ENCODE peak calls at places on chromosomes 2 and 18, in nine cellular contexts. One of them, this sample, is unnamed.

GRCh38 chr2:88669371-88670214 is 21.9 kb upstream of the RPIA start:
- DNase-seq in lower leg skin: no peak
- DNase-seq in transverse colon: peak
- DNase-seq in ovary: no peak
- DNase-seq in breast epithelium: no peak
- DNase-seq in GM12891: no peak
- DNase-seq in adrenal gland: peak
- DNase-seq in A549: peak
- DNase-seq in Peyer's patch: no peak
- DNase-seq in this sample: no peak

GRCh38 chr2:66555511-66556324 is 120.8 kb downstream of the MEIS1 start:
- DNase-seq in lower leg skin: no peak
- DNase-seq in transverse colon: no peak
- DNase-seq in A549: no peak
- DNase-seq in Peyer's patch: no peak
- DNase-seq in breast epithelium: no peak
- DNase-seq in GM12891: no peak
- DNase-seq in adrenal gland: no peak
- DNase-seq in ovary: peak
- DNase-seq in this sample: no peak

GRCh38 chr2:129913695-129914495 is 65.6 kb upstream of the RAB6C start:
- DNase-seq in lower leg skin: no peak
- DNase-seq in GM12891: no peak
- DNase-seq in ovary: no peak
- DNase-seq in A549: no peak
- DNase-seq in adrenal gland: peak
- DNase-seq in Peyer's patch: no peak
- DNase-seq in breast epithelium: no peak
- DNase-seq in transverse colon: no peak
- DNase-seq in this sample: no peak

GRCh38 chr18:62928316-62928715 is 213.0 kb downstream of the PHLPP1 start:
- DNase-seq in A549: no peak
- DNase-seq in adrenal gland: no peak
- DNase-seq in lower leg skin: no peak
- DNase-seq in breast epithelium: no peak
- DNase-seq in ovary: no peak
- DNase-seq in transverse colon: no peak
- DNase-seq in Peyer's patch: no peak
- DNase-seq in GM12891: no peak
- DNase-seq in this sample: no peak

GRCh38 chr2:5981241-5982055 is 289.3 kb downstream of the SOX11 start:
- DNase-seq in GM12891: peak
- DNase-seq in Peyer's patch: no peak
- DNase-seq in breast epithelium: no peak
- DNase-seq in adrenal gland: no peak
- DNase-seq in A549: no peak
- DNase-seq in lower leg skin: no peak
- DNase-seq in ovary: no peak
- DNase-seq in transverse colon: no peak
- DNase-seq in this sample: no peak

GRCh38 chr2:62653582-62654422 is 51.7 kb upstream of the EHBP1 start:
- DNase-seq in breast epithelium: no peak
- DNase-seq in Peyer's patch: no peak
- DNase-seq in GM12891: no peak
- DNase-seq in A549: peak
- DNase-seq in lower leg skin: no peak
- DNase-seq in adrenal gland: no peak
- DNase-seq in transverse colon: no peak
- DNase-seq in ovary: no peak
- DNase-seq in this sample: no peak

GRCh38 chr2:156908825-156909224 is 348.7 kb upstream of the GALNT5 start:
- DNase-seq in ovary: no peak
- DNase-seq in A549: no peak
- DNase-seq in breast epithelium: no peak
- DNase-seq in lower leg skin: no peak
- DNase-seq in adrenal gland: no peak
- DNase-seq in transverse colon: no peak
- DNase-seq in Peyer's patch: no peak
- DNase-seq in GM12891: no peak
- DNase-seq in this sample: peak

GRCh38 chr18:47215554-47216138 is 35.8 kb downstream of the SKOR2 start:
- DNase-seq in Peyer's patch: no peak
- DNase-seq in breast epithelium: no peak
- DNase-seq in lower leg skin: peak
- DNase-seq in GM12891: peak
- DNase-seq in ovary: no peak
- DNase-seq in transverse colon: no peak
- DNase-seq in A549: peak
- DNase-seq in adrenal gland: peak
- DNase-seq in this sample: peak

GRCh38 chr2:177902395-177903160 is 170.0 kb downstream of the PDE11A start:
- DNase-seq in ovary: no peak
- DNase-seq in A549: no peak
- DNase-seq in GM12891: no peak
- DNase-seq in adrenal gland: no peak
- DNase-seq in Peyer's patch: no peak
- DNase-seq in lower leg skin: no peak
- DNase-seq in transverse colon: no peak
- DNase-seq in breast epithelium: no peak
- DNase-seq in this sample: no peak

GRCh38 chr2:96260404-96261260 is 5.2 kb downstream of the TMEM127 start:
- DNase-seq in lower leg skin: peak
- DNase-seq in breast epithelium: peak
- DNase-seq in GM12891: no peak
- DNase-seq in Peyer's patch: peak
- DNase-seq in A549: peak
- DNase-seq in transverse colon: peak
- DNase-seq in ovary: peak
- DNase-seq in adrenal gland: peak
- DNase-seq in this sample: peak

DNA sequence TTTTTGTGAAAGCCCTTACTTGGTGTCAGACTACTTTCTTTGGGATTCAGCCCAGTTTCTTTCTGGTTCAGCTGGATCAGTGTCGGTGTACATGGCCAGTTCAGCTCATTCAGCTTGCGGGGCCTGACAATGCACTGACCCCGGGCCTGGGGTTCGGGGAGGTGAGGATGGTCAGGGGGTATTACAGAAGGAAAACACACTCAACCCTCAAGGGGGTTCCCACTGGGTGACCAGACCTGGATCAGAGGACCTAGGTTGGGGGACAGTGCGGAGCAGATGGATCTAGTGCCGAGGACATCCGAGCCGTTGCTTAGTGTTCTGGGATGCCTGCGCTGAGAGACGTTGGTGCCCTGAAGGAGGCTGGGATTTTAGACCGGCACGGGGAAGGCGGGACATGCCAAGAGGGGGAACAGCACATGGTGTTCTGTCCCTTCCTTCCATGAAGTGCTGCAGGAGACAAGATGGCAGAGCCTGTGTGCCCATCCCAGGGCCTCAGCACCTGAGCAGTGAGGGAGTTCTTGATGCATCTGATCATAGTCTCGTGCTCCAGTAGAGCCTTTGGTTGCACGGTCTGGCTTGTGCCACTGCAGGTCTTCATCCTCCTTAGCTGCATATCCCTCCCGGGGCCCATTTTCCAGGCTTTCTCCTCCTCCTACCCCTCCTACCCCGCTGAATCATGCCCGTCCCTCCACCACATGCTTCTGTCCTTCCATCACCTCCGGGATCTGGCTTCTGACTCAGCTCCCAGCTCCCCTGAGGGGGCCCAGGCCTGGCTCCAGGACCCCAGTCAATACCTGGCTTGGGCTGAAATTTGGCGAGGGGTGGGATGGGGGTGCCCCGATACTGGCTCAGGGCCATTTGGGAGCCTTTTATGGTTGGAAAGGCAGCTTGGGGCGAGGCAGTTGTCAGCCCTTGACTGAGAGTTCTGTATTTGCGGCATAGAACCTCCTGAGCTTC is 18.0 kb downstream of the SPEG start:
- DNase-seq in lower leg skin: no peak
- DNase-seq in Peyer's patch: no peak
- DNase-seq in ovary: peak
- DNase-seq in A549: no peak
- DNase-seq in GM12891: no peak
- DNase-seq in breast epithelium: peak
- DNase-seq in adrenal gland: no peak
- DNase-seq in transverse colon: peak
- DNase-seq in this sample: peak
- TF ChIP-seq POLR2A in lower leg skin: no peak
- TF ChIP-seq POLR2A in Peyer's patch: no peak
- TF ChIP-seq POLR2A in ovary: no peak
- TF ChIP-seq POLR2A in A549: no peak
- TF ChIP-seq POLR2A in GM12891: no peak
- TF ChIP-seq POLR2A in breast epithelium: no peak
- TF ChIP-seq POLR2A in adrenal gland: no peak
- TF ChIP-seq POLR2A in transverse colon: peak
- TF ChIP-seq POLR2A in this sample: no peak

GRCh38 chr2:162073776-162074578 is at the start of gene DPP4:
- DNase-seq in GM12891: peak
- DNase-seq in ovary: no peak
- DNase-seq in adrenal gland: peak
- DNase-seq in A549: peak
- DNase-seq in transverse colon: peak
- DNase-seq in lower leg skin: no peak
- DNase-seq in Peyer's patch: peak
- DNase-seq in breast epithelium: no peak
- DNase-seq in this sample: no peak
- TF ChIP-seq POLR2A in GM12891: no peak
- TF ChIP-seq POLR2A in ovary: no peak
- TF ChIP-seq POLR2A in adrenal gland: no peak
- TF ChIP-seq POLR2A in A549: no peak
- TF ChIP-seq POLR2A in transverse colon: no peak
- TF ChIP-seq POLR2A in lower leg skin: no peak
- TF ChIP-seq POLR2A in Peyer's patch: peak
- TF ChIP-seq POLR2A in breast epithelium: no peak
- TF ChIP-seq POLR2A in this sample: no peak

GRCh38 chr18:12099160-12099559 is 5.5 kb downstream of the ANKRD62 start:
- DNase-seq in breast epithelium: no peak
- DNase-seq in ovary: no peak
- DNase-seq in transverse colon: no peak
- DNase-seq in adrenal gland: no peak
- DNase-seq in lower leg skin: no peak
- DNase-seq in GM12891: no peak
- DNase-seq in Peyer's patch: no peak
- DNase-seq in A549: no peak
- DNase-seq in this sample: no peak

GRCh38 chr18:12106516-12106915 is 12.9 kb downstream of the ANKRD62 start:
- DNase-seq in ovary: no peak
- DNase-seq in A549: no peak
- DNase-seq in breast epithelium: no peak
- DNase-seq in adrenal gland: no peak
- DNase-seq in Peyer's patch: no peak
- DNase-seq in transverse colon: no peak
- DNase-seq in GM12891: no peak
- DNase-seq in lower leg skin: no peak
- DNase-seq in this sample: no peak

GRCh38 chr18:12098389-12098788 is 4.7 kb downstream of the ANKRD62 start:
- DNase-seq in adrenal gland: no peak
- DNase-seq in GM12891: no peak
- DNase-seq in transverse colon: no peak
- DNase-seq in lower leg skin: no peak
- DNase-seq in breast epithelium: no peak
- DNase-seq in ovary: no peak
- DNase-seq in A549: no peak
- DNase-seq in Peyer's patch: no peak
- DNase-seq in this sample: no peak

DNA sequence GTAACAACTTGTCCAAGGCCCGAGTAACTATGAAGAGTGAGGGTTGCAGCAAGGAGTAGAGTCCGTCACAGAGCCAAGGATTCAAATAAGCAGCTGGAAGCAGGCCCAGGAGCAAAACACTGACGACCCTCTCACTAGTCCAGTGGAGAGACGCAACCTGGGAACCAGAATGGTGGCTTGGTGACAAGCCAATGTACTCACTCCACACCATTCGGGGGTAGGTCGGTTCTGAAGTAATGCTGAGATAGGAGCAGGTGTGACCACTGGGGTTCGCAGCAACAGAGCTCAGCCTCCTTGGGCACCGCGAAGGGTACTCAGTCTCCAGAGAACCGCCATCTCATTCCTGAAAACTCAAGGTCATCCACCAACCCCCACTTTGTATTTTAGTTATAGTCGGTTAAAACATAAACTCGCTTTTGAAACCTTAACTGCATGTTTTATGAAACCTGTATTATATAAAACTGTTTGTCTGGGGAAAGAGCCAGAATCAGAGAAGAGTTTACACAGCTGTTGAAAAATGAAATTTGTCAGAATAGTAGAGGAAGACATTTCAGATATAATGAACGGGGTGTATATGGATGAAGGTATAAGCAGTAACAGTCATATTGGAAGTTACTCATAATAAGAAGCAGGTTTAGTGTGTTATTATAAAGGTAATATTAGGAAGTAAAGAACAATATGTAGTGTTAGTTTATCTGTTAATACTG is 8.6 kb downstream of the ANKRD62 start:
- DNase-seq in adrenal gland: no peak
- DNase-seq in GM12891: no peak
- DNase-seq in A549: no peak
- DNase-seq in breast epithelium: no peak
- DNase-seq in Peyer's patch: no peak
- DNase-seq in ovary: no peak
- DNase-seq in lower leg skin: no peak
- DNase-seq in transverse colon: no peak
- DNase-seq in this sample: no peak
- TF ChIP-seq POLR2A in adrenal gland: no peak
- TF ChIP-seq POLR2A in GM12891: no peak
- TF ChIP-seq POLR2A in A549: no peak
- TF ChIP-seq POLR2A in breast epithelium: no peak
- TF ChIP-seq POLR2A in Peyer's patch: no peak
- TF ChIP-seq POLR2A in ovary: no peak
- TF ChIP-seq POLR2A in lower leg skin: no peak
- TF ChIP-seq POLR2A in transverse colon: no peak
- TF ChIP-seq POLR2A in this sample: no peak

DNA sequence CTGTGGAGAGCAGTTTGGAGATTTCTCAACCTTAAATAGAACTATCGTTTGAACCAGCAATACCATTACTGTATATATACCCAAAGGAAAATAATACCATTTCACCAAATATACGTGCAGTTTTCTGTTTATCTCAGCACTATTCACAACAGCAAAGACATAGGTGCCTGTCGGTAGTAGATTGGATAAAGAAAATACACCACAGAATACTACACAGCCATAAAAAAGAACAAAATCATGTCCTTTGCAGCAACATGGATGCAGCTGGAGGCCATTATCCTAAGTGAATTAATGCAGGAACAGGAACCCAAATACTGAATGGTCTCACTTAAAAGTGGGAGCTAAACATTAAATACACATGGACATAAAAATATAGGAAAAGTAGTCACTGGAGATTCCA is 81.3 kb downstream of the SMCHD1 start:
- DNase-seq in lower leg skin: no peak
- DNase-seq in transverse colon: no peak
- DNase-seq in GM12891: no peak
- DNase-seq in breast epithelium: no peak
- DNase-seq in Peyer's patch: no peak
- DNase-seq in ovary: no peak
- DNase-seq in A549: no peak
- DNase-seq in adrenal gland: no peak
- DNase-seq in this sample: no peak
- TF ChIP-seq POLR2A in lower leg skin: no peak
- TF ChIP-seq POLR2A in transverse colon: no peak
- TF ChIP-seq POLR2A in GM12891: no peak
- TF ChIP-seq POLR2A in breast epithelium: no peak
- TF ChIP-seq POLR2A in Peyer's patch: no peak
- TF ChIP-seq POLR2A in ovary: no peak
- TF ChIP-seq POLR2A in A549: no peak
- TF ChIP-seq POLR2A in adrenal gland: no peak
- TF ChIP-seq POLR2A in this sample: no peak

GRCh38 chr2:26764078-26764887 is at the start of gene SLC35F6:
- DNase-seq in lower leg skin: peak
- DNase-seq in adrenal gland: peak
- DNase-seq in transverse colon: peak
- DNase-seq in Peyer's patch: peak
- DNase-seq in ovary: peak
- DNase-seq in A549: peak
- DNase-seq in breast epithelium: peak
- DNase-seq in GM12891: peak
- DNase-seq in this sample: peak
- TF ChIP-seq POLR2A in lower leg skin: peak
- TF ChIP-seq POLR2A in adrenal gland: peak
- TF ChIP-seq POLR2A in transverse colon: peak
- TF ChIP-seq POLR2A in Peyer's patch: peak
- TF ChIP-seq POLR2A in ovary: peak
- TF ChIP-seq POLR2A in A549: peak
- TF ChIP-seq POLR2A in breast epithelium: peak
- TF ChIP-seq POLR2A in GM12891: peak
- TF ChIP-seq POLR2A in this sample: peak